ENCODE peak calls at places on chromosomes 11 and 22, in ten cellular contexts. F is ureter, E is dorsolateral prefrontal cortex, U is T-helper 2 cell, X is kidney, O is Peyer's patch, N is memory B cell, W is neuronal stem cell, C is SW 1271, I is HEK293T. Q is an unnamed sample.

GRCh38 chr11:45933846-45934579 is 11.6 kb downstream of the LARGE2 start:
- DNase-seq in F (no peak), E (no peak), U (no peak), X (no peak), O (no peak), N (no peak), W (no peak), C (no peak), I (no peak), Q (no peak)

GRCh38 chr11:27281276-27281675 is 81.7 kb downstream of the CCDC34 start:
- DNase-seq in F (no peak), E (no peak), U (no peak), X (no peak), O (no peak), N (no peak), W (no peak), C (no peak), I (no peak), Q (no peak)

GRCh38 chr22:20238567-20239062 is 29.5 kb downstream of the RTN4R start:
- DNase-seq in F (no peak), E (peak), U (no peak), X (no peak), O (peak), N (peak), W (peak), C (no peak), I (peak), Q (no peak)

GRCh38 chr11:95147364-95147905 is 57.8 kb downstream of the ENDOD1 start:
- DNase-seq in F (no peak), E (peak), U (no peak), X (no peak), O (no peak), N (no peak), W (no peak), C (peak), I (no peak), Q (no peak)

GRCh38 chr22:29306830-29307657 is 594 bp downstream of the GAS2L1 start:
- DNase-seq in F (peak), E (peak), U (no peak), X (peak), O (peak), N (no peak), W (peak), C (no peak), I (peak), Q (peak)

GRCh38 chr11:103536335-103536722 is 427.1 kb downstream of the DYNC2H1 start:
- DNase-seq in F (no peak), E (no peak), U (no peak), X (peak), O (no peak), N (no peak), W (no peak), C (no peak), I (no peak), Q (no peak)

GRCh38 chr11:75919525-75919924 is 104.5 kb downstream of the UVRAG start:
- DNase-seq in F (no peak), E (no peak), U (no peak), X (no peak), O (no peak), N (no peak), W (no peak), C (no peak), I (no peak), Q (no peak)

GRCh38 chr22:25085930-25086901 is 113.4 kb upstream of the CRYBB3 start:
- DNase-seq in F (peak), E (no peak), U (no peak), X (peak), O (no peak), N (no peak), W (no peak), C (no peak), I (no peak), Q (peak)

GRCh38 chr11:17792161-17792560 is 57.6 kb downstream of the KCNC1 start:
- DNase-seq in F (no peak), E (no peak), U (no peak), X (no peak), O (no peak), N (no peak), W (no peak), C (no peak), I (no peak), Q (peak)

GRCh38 chr22:17091851-17092250 is 7.1 kb downstream of the IL17RA start:
- DNase-seq in F (peak), E (no peak), U (no peak), X (no peak), O (peak), N (no peak), W (no peak), C (no peak), I (no peak), Q (no peak)

GRCh38 chr11:3786781-3787428 is 10.4 kb downstream of the NUP98 start:
- DNase-seq in F (no peak), E (no peak), U (no peak), X (no peak), O (no peak), N (no peak), W (no peak), C (no peak), I (no peak), Q (no peak)

GRCh38 chr22:50047346-50047745 is 10.8 kb downstream of the TTLL8 start:
- DNase-seq in F (no peak), E (no peak), U (no peak), X (peak), O (no peak), N (no peak), W (no peak), C (no peak), I (no peak), Q (no peak)

GRCh38 chr22:17191163-17191562 is 28.1 kb downstream of the ADA2 start:
- DNase-seq in F (no peak), E (no peak), U (no peak), X (no peak), O (no peak), N (no peak), W (no peak), C (no peak), I (no peak), Q (no peak)

GRCh38 chr22:50317178-50317577 is 9.6 kb downstream of the DENND6B start:
- DNase-seq in F (no peak), E (no peak), U (no peak), X (peak), O (no peak), N (no peak), W (no peak), C (no peak), I (no peak), Q (no peak)

GRCh38 chr11:6647282-6647679 is 8.3 kb downstream of the DCHS1 start:
- DNase-seq in F (no peak), E (no peak), U (no peak), X (peak), O (no peak), N (no peak), W (no peak), C (no peak), I (no peak), Q (no peak)

GRCh38 chr11:78406568-78407196 is 10.9 kb downstream of the GAB2 start:
- DNase-seq in F (no peak), E (no peak), U (no peak), X (no peak), O (no peak), N (no peak), W (no peak), C (no peak), I (no peak), Q (no peak)

GRCh38 chr11:115181480-115181879 is 322.7 kb downstream of the CADM1 start:
- DNase-seq in F (no peak), E (no peak), U (no peak), X (no peak), O (no peak), N (no peak), W (no peak), C (no peak), I (no peak), Q (no peak)

GRCh38 chr22:24801906-24802504 is 4.0 kb upstream of the SGSM1 start:
- DNase-seq in F (no peak), E (no peak), U (no peak), X (no peak), O (no peak), N (no peak), W (no peak), C (no peak), I (no peak), Q (no peak)

GRCh38 chr11:120179071-120179672 is 31.7 kb upstream of the OAF start:
- DNase-seq in F (no peak), E (no peak), U (no peak), X (peak), O (peak), N (no peak), W (no peak), C (no peak), I (no peak), Q (no peak)

GRCh38 chr22:24391836-24392217 is 35.6 kb upstream of the ADORA2A start:
- DNase-seq in F (no peak), E (no peak), U (no peak), X (no peak), O (no peak), N (no peak), W (no peak), C (no peak), I (no peak), Q (no peak)

GRCh38 chr22:19086944-19087343 is 35.3 kb downstream of the DGCR2 start:
- DNase-seq in F (no peak), E (no peak), U (no peak), X (peak), O (no peak), N (no peak), W (no peak), C (no peak), I (no peak), Q (no peak)

Q was measured in cerebellum.